ENCODE peak calls at places on chromosomes 12 and 14, in seven cellular contexts. One of them, this sample, is unnamed.

GRCh38 chr12:57037264-57037663 is 12.7 kb downstream of the MYO1A start:
- DNase-seq in stimulated activated CD8-positive, alpha-beta memory T cell treated with anti-CD3 and anti-CD28 coated beads, Interleukin-15, amount 100 ng/mL, for 24 hours: no peak
- DNase-seq in fibroblast of pulmonary artery: no peak
- DNase-seq in CD14-positive monocyte: no peak
- DNase-seq in activated CD4-positive, alpha-beta T cell treated with anti-CD3 and anti-CD28 coated beads, Interleukin-2, amount 50 U/mL, for 4 hours: no peak
- DNase-seq in activated gamma-delta T cell treated with Interleukin-2 at 50 U/mL for 16 hours: no peak
- DNase-seq in Panc1: no peak
- DNase-seq in this sample: no peak

GRCh38 chr12:108611884-108612415 is 14.1 kb upstream of the TMEM119 start:
- DNase-seq in stimulated activated CD8-positive, alpha-beta memory T cell treated with anti-CD3 and anti-CD28 coated beads, Interleukin-15, amount 100 ng/mL, for 24 hours: no peak
- DNase-seq in fibroblast of pulmonary artery: peak; percentile 56
- DNase-seq in CD14-positive monocyte: no peak
- DNase-seq in activated CD4-positive, alpha-beta T cell treated with anti-CD3 and anti-CD28 coated beads, Interleukin-2, amount 50 U/mL, for 4 hours: peak; percentile 52
- DNase-seq in activated gamma-delta T cell treated with Interleukin-2 at 50 U/mL for 16 hours: peak; percentile 56
- DNase-seq in Panc1: no peak
- DNase-seq in this sample: no peak

GRCh38 chr14:24960816-24961215 is 89.1 kb downstream of the STXBP6 start:
- DNase-seq in stimulated activated CD8-positive, alpha-beta memory T cell treated with anti-CD3 and anti-CD28 coated beads, Interleukin-15, amount 100 ng/mL, for 24 hours: no peak
- DNase-seq in fibroblast of pulmonary artery: no peak
- DNase-seq in CD14-positive monocyte: no peak
- DNase-seq in activated CD4-positive, alpha-beta T cell treated with anti-CD3 and anti-CD28 coated beads, Interleukin-2, amount 50 U/mL, for 4 hours: no peak
- DNase-seq in activated gamma-delta T cell treated with Interleukin-2 at 50 U/mL for 16 hours: no peak
- DNase-seq in Panc1: no peak
- DNase-seq in this sample: no peak

GRCh38 chr14:92484132-92484823 is 29.3 kb upstream of the RIN3 start:
- DNase-seq in stimulated activated CD8-positive, alpha-beta memory T cell treated with anti-CD3 and anti-CD28 coated beads, Interleukin-15, amount 100 ng/mL, for 24 hours: no peak
- DNase-seq in fibroblast of pulmonary artery: no peak
- DNase-seq in CD14-positive monocyte: no peak
- DNase-seq in activated CD4-positive, alpha-beta T cell treated with anti-CD3 and anti-CD28 coated beads, Interleukin-2, amount 50 U/mL, for 4 hours: no peak
- DNase-seq in activated gamma-delta T cell treated with Interleukin-2 at 50 U/mL for 16 hours: no peak
- DNase-seq in Panc1: no peak
- DNase-seq in this sample: no peak

GRCh38 chr14:90850487-90850886 is 34.3 kb upstream of the TTC7B start:
- DNase-seq in stimulated activated CD8-positive, alpha-beta memory T cell treated with anti-CD3 and anti-CD28 coated beads, Interleukin-15, amount 100 ng/mL, for 24 hours: no peak
- DNase-seq in fibroblast of pulmonary artery: peak; percentile 71
- DNase-seq in CD14-positive monocyte: no peak
- DNase-seq in activated CD4-positive, alpha-beta T cell treated with anti-CD3 and anti-CD28 coated beads, Interleukin-2, amount 50 U/mL, for 4 hours: no peak
- DNase-seq in activated gamma-delta T cell treated with Interleukin-2 at 50 U/mL for 16 hours: no peak
- DNase-seq in Panc1: peak; percentile 43
- DNase-seq in this sample: no peak

GRCh38 chr12:128726866-128727265 is 96.9 kb downstream of the SLC15A4 start:
- DNase-seq in stimulated activated CD8-positive, alpha-beta memory T cell treated with anti-CD3 and anti-CD28 coated beads, Interleukin-15, amount 100 ng/mL, for 24 hours: no peak
- DNase-seq in fibroblast of pulmonary artery: no peak
- DNase-seq in CD14-positive monocyte: no peak
- DNase-seq in activated CD4-positive, alpha-beta T cell treated with anti-CD3 and anti-CD28 coated beads, Interleukin-2, amount 50 U/mL, for 4 hours: no peak
- DNase-seq in activated gamma-delta T cell treated with Interleukin-2 at 50 U/mL for 16 hours: no peak
- DNase-seq in Panc1: no peak
- DNase-seq in this sample: no peak

GRCh38 chr14:92425101-92425500 is 88.5 kb upstream of the RIN3 start:
- DNase-seq in stimulated activated CD8-positive, alpha-beta memory T cell treated with anti-CD3 and anti-CD28 coated beads, Interleukin-15, amount 100 ng/mL, for 24 hours: no peak
- DNase-seq in fibroblast of pulmonary artery: peak; percentile 60
- DNase-seq in CD14-positive monocyte: no peak
- DNase-seq in activated CD4-positive, alpha-beta T cell treated with anti-CD3 and anti-CD28 coated beads, Interleukin-2, amount 50 U/mL, for 4 hours: no peak
- DNase-seq in activated gamma-delta T cell treated with Interleukin-2 at 50 U/mL for 16 hours: no peak
- DNase-seq in Panc1: no peak
- DNase-seq in this sample: no peak

GRCh38 chr14:61950340-61950739 is 188.1 kb downstream of the SNAPC1 start:
- DNase-seq in stimulated activated CD8-positive, alpha-beta memory T cell treated with anti-CD3 and anti-CD28 coated beads, Interleukin-15, amount 100 ng/mL, for 24 hours: no peak
- DNase-seq in fibroblast of pulmonary artery: no peak
- DNase-seq in CD14-positive monocyte: no peak
- DNase-seq in activated CD4-positive, alpha-beta T cell treated with anti-CD3 and anti-CD28 coated beads, Interleukin-2, amount 50 U/mL, for 4 hours: no peak
- DNase-seq in activated gamma-delta T cell treated with Interleukin-2 at 50 U/mL for 16 hours: no peak
- DNase-seq in Panc1: no peak
- DNase-seq in this sample: no peak

GRCh38 chr12:5177731-5178130 is 134.1 kb downstream of the KCNA5 start:
- DNase-seq in stimulated activated CD8-positive, alpha-beta memory T cell treated with anti-CD3 and anti-CD28 coated beads, Interleukin-15, amount 100 ng/mL, for 24 hours: no peak
- DNase-seq in fibroblast of pulmonary artery: no peak
- DNase-seq in CD14-positive monocyte: no peak
- DNase-seq in activated CD4-positive, alpha-beta T cell treated with anti-CD3 and anti-CD28 coated beads, Interleukin-2, amount 50 U/mL, for 4 hours: no peak
- DNase-seq in activated gamma-delta T cell treated with Interleukin-2 at 50 U/mL for 16 hours: no peak
- DNase-seq in Panc1: no peak
- DNase-seq in this sample: no peak

GRCh38 chr12:2258035-2258434 is 205.2 kb downstream of the CACNA1C start:
- DNase-seq in stimulated activated CD8-positive, alpha-beta memory T cell treated with anti-CD3 and anti-CD28 coated beads, Interleukin-15, amount 100 ng/mL, for 24 hours: no peak
- DNase-seq in fibroblast of pulmonary artery: peak; percentile 73
- DNase-seq in CD14-positive monocyte: no peak
- DNase-seq in activated CD4-positive, alpha-beta T cell treated with anti-CD3 and anti-CD28 coated beads, Interleukin-2, amount 50 U/mL, for 4 hours: no peak
- DNase-seq in activated gamma-delta T cell treated with Interleukin-2 at 50 U/mL for 16 hours: no peak
- DNase-seq in Panc1: no peak
- DNase-seq in this sample: no peak

GRCh38 chr14:91352101-91352500 is 65.5 kb downstream of the CCDC88C start:
- DNase-seq in stimulated activated CD8-positive, alpha-beta memory T cell treated with anti-CD3 and anti-CD28 coated beads, Interleukin-15, amount 100 ng/mL, for 24 hours: no peak
- DNase-seq in fibroblast of pulmonary artery: peak; percentile 8
- DNase-seq in CD14-positive monocyte: no peak
- DNase-seq in activated CD4-positive, alpha-beta T cell treated with anti-CD3 and anti-CD28 coated beads, Interleukin-2, amount 50 U/mL, for 4 hours: no peak
- DNase-seq in activated gamma-delta T cell treated with Interleukin-2 at 50 U/mL for 16 hours: no peak
- DNase-seq in Panc1: no peak
- DNase-seq in this sample: no peak

GRCh38 chr12:106673151-106673550 is 90.3 kb downstream of the RFX4 start:
- DNase-seq in stimulated activated CD8-positive, alpha-beta memory T cell treated with anti-CD3 and anti-CD28 coated beads, Interleukin-15, amount 100 ng/mL, for 24 hours: no peak
- DNase-seq in fibroblast of pulmonary artery: no peak
- DNase-seq in CD14-positive monocyte: no peak
- DNase-seq in activated CD4-positive, alpha-beta T cell treated with anti-CD3 and anti-CD28 coated beads, Interleukin-2, amount 50 U/mL, for 4 hours: no peak
- DNase-seq in activated gamma-delta T cell treated with Interleukin-2 at 50 U/mL for 16 hours: no peak
- DNase-seq in Panc1: no peak
- DNase-seq in this sample: no peak

GRCh38 chr12:11607313-11608081 is 42.0 kb upstream of the ETV6 start:
- DNase-seq in stimulated activated CD8-positive, alpha-beta memory T cell treated with anti-CD3 and anti-CD28 coated beads, Interleukin-15, amount 100 ng/mL, for 24 hours: no peak
- DNase-seq in fibroblast of pulmonary artery: peak; percentile 44
- DNase-seq in CD14-positive monocyte: no peak
- DNase-seq in activated CD4-positive, alpha-beta T cell treated with anti-CD3 and anti-CD28 coated beads, Interleukin-2, amount 50 U/mL, for 4 hours: no peak
- DNase-seq in activated gamma-delta T cell treated with Interleukin-2 at 50 U/mL for 16 hours: no peak
- DNase-seq in Panc1: no peak
- DNase-seq in this sample: no peak

GRCh38 chr12:50505386-50505827 is 622 bp downstream of the DIP2B start:
- DNase-seq in stimulated activated CD8-positive, alpha-beta memory T cell treated with anti-CD3 and anti-CD28 coated beads, Interleukin-15, amount 100 ng/mL, for 24 hours: peak; percentile 6
- DNase-seq in fibroblast of pulmonary artery: no peak
- DNase-seq in CD14-positive monocyte: peak; percentile 47
- DNase-seq in activated CD4-positive, alpha-beta T cell treated with anti-CD3 and anti-CD28 coated beads, Interleukin-2, amount 50 U/mL, for 4 hours: peak; percentile 16
- DNase-seq in activated gamma-delta T cell treated with Interleukin-2 at 50 U/mL for 16 hours: peak; percentile 32
- DNase-seq in Panc1: no peak
- DNase-seq in this sample: no peak

GRCh38 chr12:4270670-4271432 is 2.7 kb upstream of the CCND2 start:
- DNase-seq in stimulated activated CD8-positive, alpha-beta memory T cell treated with anti-CD3 and anti-CD28 coated beads, Interleukin-15, amount 100 ng/mL, for 24 hours: no peak
- DNase-seq in fibroblast of pulmonary artery: peak; percentile 23
- DNase-seq in CD14-positive monocyte: peak; percentile 70
- DNase-seq in activated CD4-positive, alpha-beta T cell treated with anti-CD3 and anti-CD28 coated beads, Interleukin-2, amount 50 U/mL, for 4 hours: peak; percentile 38
- DNase-seq in activated gamma-delta T cell treated with Interleukin-2 at 50 U/mL for 16 hours: peak; percentile 31
- DNase-seq in Panc1: no peak
- DNase-seq in this sample: no peak

GRCh38 chr12:49505672-49506071 is 33.2 kb upstream of the KCNH3 start:
- DNase-seq in stimulated activated CD8-positive, alpha-beta memory T cell treated with anti-CD3 and anti-CD28 coated beads, Interleukin-15, amount 100 ng/mL, for 24 hours: no peak
- DNase-seq in fibroblast of pulmonary artery: peak; percentile 42
- DNase-seq in CD14-positive monocyte: no peak
- DNase-seq in activated CD4-positive, alpha-beta T cell treated with anti-CD3 and anti-CD28 coated beads, Interleukin-2, amount 50 U/mL, for 4 hours: no peak
- DNase-seq in activated gamma-delta T cell treated with Interleukin-2 at 50 U/mL for 16 hours: no peak
- DNase-seq in Panc1: no peak
- DNase-seq in this sample: no peak

GRCh38 chr12:57771271-57771872 is 533 bp downstream of the METTL1 start:
- DNase-seq in stimulated activated CD8-positive, alpha-beta memory T cell treated with anti-CD3 and anti-CD28 coated beads, Interleukin-15, amount 100 ng/mL, for 24 hours: no peak
- DNase-seq in fibroblast of pulmonary artery: peak; percentile 91
- DNase-seq in CD14-positive monocyte: peak; percentile 73
- DNase-seq in activated CD4-positive, alpha-beta T cell treated with anti-CD3 and anti-CD28 coated beads, Interleukin-2, amount 50 U/mL, for 4 hours: peak; percentile 91
- DNase-seq in activated gamma-delta T cell treated with Interleukin-2 at 50 U/mL for 16 hours: peak; percentile 62
- DNase-seq in Panc1: no peak
- DNase-seq in this sample: peak; percentile 88

GRCh38 chr12:105670664-105671063 is 340.2 kb downstream of the C12orf75 start:
- DNase-seq in stimulated activated CD8-positive, alpha-beta memory T cell treated with anti-CD3 and anti-CD28 coated beads, Interleukin-15, amount 100 ng/mL, for 24 hours: no peak
- DNase-seq in fibroblast of pulmonary artery: peak; percentile 17
- DNase-seq in CD14-positive monocyte: no peak
- DNase-seq in activated CD4-positive, alpha-beta T cell treated with anti-CD3 and anti-CD28 coated beads, Interleukin-2, amount 50 U/mL, for 4 hours: no peak
- DNase-seq in activated gamma-delta T cell treated with Interleukin-2 at 50 U/mL for 16 hours: no peak
- DNase-seq in Panc1: no peak
- DNase-seq in this sample: no peak

GRCh38 chr12:118312578-118312977 is 60.1 kb downstream of the TAOK3 start:
- DNase-seq in stimulated activated CD8-positive, alpha-beta memory T cell treated with anti-CD3 and anti-CD28 coated beads, Interleukin-15, amount 100 ng/mL, for 24 hours: no peak
- DNase-seq in fibroblast of pulmonary artery: no peak
- DNase-seq in CD14-positive monocyte: no peak
- DNase-seq in activated CD4-positive, alpha-beta T cell treated with anti-CD3 and anti-CD28 coated beads, Interleukin-2, amount 50 U/mL, for 4 hours: no peak
- DNase-seq in activated gamma-delta T cell treated with Interleukin-2 at 50 U/mL for 16 hours: no peak
- DNase-seq in Panc1: no peak
- DNase-seq in this sample: no peak

GRCh38 chr12:119115296-119115905 is 63.3 kb upstream of the HSPB8 start:
- DNase-seq in stimulated activated CD8-positive, alpha-beta memory T cell treated with anti-CD3 and anti-CD28 coated beads, Interleukin-15, amount 100 ng/mL, for 24 hours: no peak
- DNase-seq in fibroblast of pulmonary artery: peak; percentile 61
- DNase-seq in CD14-positive monocyte: no peak
- DNase-seq in activated CD4-positive, alpha-beta T cell treated with anti-CD3 and anti-CD28 coated beads, Interleukin-2, amount 50 U/mL, for 4 hours: no peak
- DNase-seq in activated gamma-delta T cell treated with Interleukin-2 at 50 U/mL for 16 hours: no peak
- DNase-seq in Panc1: peak; percentile 35
- DNase-seq in this sample: no peak

GRCh38 chr12:7146906-7147305 is 16.7 kb downstream of the CLSTN3 start:
- DNase-seq in stimulated activated CD8-positive, alpha-beta memory T cell treated with anti-CD3 and anti-CD28 coated beads, Interleukin-15, amount 100 ng/mL, for 24 hours: no peak
- DNase-seq in fibroblast of pulmonary artery: no peak
- DNase-seq in CD14-positive monocyte: no peak
- DNase-seq in activated CD4-positive, alpha-beta T cell treated with anti-CD3 and anti-CD28 coated beads, Interleukin-2, amount 50 U/mL, for 4 hours: no peak
- DNase-seq in activated gamma-delta T cell treated with Interleukin-2 at 50 U/mL for 16 hours: no peak
- DNase-seq in Panc1: no peak
- DNase-seq in this sample: no peak

GRCh38 chr14:75886661-75887348 is 95.0 kb downstream of the TGFB3 start:
- DNase-seq in stimulated activated CD8-positive, alpha-beta memory T cell treated with anti-CD3 and anti-CD28 coated beads, Interleukin-15, amount 100 ng/mL, for 24 hours: no peak
- DNase-seq in fibroblast of pulmonary artery: peak; percentile 60
- DNase-seq in CD14-positive monocyte: no peak
- DNase-seq in activated CD4-positive, alpha-beta T cell treated with anti-CD3 and anti-CD28 coated beads, Interleukin-2, amount 50 U/mL, for 4 hours: no peak
- DNase-seq in activated gamma-delta T cell treated with Interleukin-2 at 50 U/mL for 16 hours: no peak
- DNase-seq in Panc1: no peak
- DNase-seq in this sample: no peak

GRCh38 chr12:70321182-70321581 is 44.9 kb upstream of the KCNMB4 start:
- DNase-seq in stimulated activated CD8-positive, alpha-beta memory T cell treated with anti-CD3 and anti-CD28 coated beads, Interleukin-15, amount 100 ng/mL, for 24 hours: no peak
- DNase-seq in fibroblast of pulmonary artery: no peak
- DNase-seq in CD14-positive monocyte: no peak
- DNase-seq in activated CD4-positive, alpha-beta T cell treated with anti-CD3 and anti-CD28 coated beads, Interleukin-2, amount 50 U/mL, for 4 hours: no peak
- DNase-seq in activated gamma-delta T cell treated with Interleukin-2 at 50 U/mL for 16 hours: no peak
- DNase-seq in Panc1: no peak
- DNase-seq in this sample: no peak

GRCh38 chr12:104602426-104602825 is 145.7 kb downstream of the CHST11 start:
- DNase-seq in stimulated activated CD8-positive, alpha-beta memory T cell treated with anti-CD3 and anti-CD28 coated beads, Interleukin-15, amount 100 ng/mL, for 24 hours: no peak
- DNase-seq in fibroblast of pulmonary artery: no peak
- DNase-seq in CD14-positive monocyte: no peak
- DNase-seq in activated CD4-positive, alpha-beta T cell treated with anti-CD3 and anti-CD28 coated beads, Interleukin-2, amount 50 U/mL, for 4 hours: no peak
- DNase-seq in activated gamma-delta T cell treated with Interleukin-2 at 50 U/mL for 16 hours: no peak
- DNase-seq in Panc1: no peak
- DNase-seq in this sample: no peak

GRCh38 chr14:100025111-100025510 is 40.1 kb upstream of the EVL start:
- DNase-seq in stimulated activated CD8-positive, alpha-beta memory T cell treated with anti-CD3 and anti-CD28 coated beads, Interleukin-15, amount 100 ng/mL, for 24 hours: no peak
- DNase-seq in fibroblast of pulmonary artery: peak; percentile 50
- DNase-seq in CD14-positive monocyte: no peak
- DNase-seq in activated CD4-positive, alpha-beta T cell treated with anti-CD3 and anti-CD28 coated beads, Interleukin-2, amount 50 U/mL, for 4 hours: no peak
- DNase-seq in activated gamma-delta T cell treated with Interleukin-2 at 50 U/mL for 16 hours: peak; percentile 20
- DNase-seq in Panc1: no peak
- DNase-seq in this sample: no peak

GRCh38 chr12:49923035-49923644 is 19.4 kb upstream of the FAIM2 start:
- DNase-seq in stimulated activated CD8-positive, alpha-beta memory T cell treated with anti-CD3 and anti-CD28 coated beads, Interleukin-15, amount 100 ng/mL, for 24 hours: no peak
- DNase-seq in fibroblast of pulmonary artery: no peak
- DNase-seq in CD14-positive monocyte: no peak
- DNase-seq in activated CD4-positive, alpha-beta T cell treated with anti-CD3 and anti-CD28 coated beads, Interleukin-2, amount 50 U/mL, for 4 hours: no peak
- DNase-seq in activated gamma-delta T cell treated with Interleukin-2 at 50 U/mL for 16 hours: no peak
- DNase-seq in Panc1: no peak
- DNase-seq in this sample: no peak

GRCh38 chr14:61561657-61562276 is 133.5 kb upstream of the HIF1A start:
- DNase-seq in stimulated activated CD8-positive, alpha-beta memory T cell treated with anti-CD3 and anti-CD28 coated beads, Interleukin-15, amount 100 ng/mL, for 24 hours: no peak
- DNase-seq in fibroblast of pulmonary artery: peak; percentile 100
- DNase-seq in CD14-positive monocyte: no peak
- DNase-seq in activated CD4-positive, alpha-beta T cell treated with anti-CD3 and anti-CD28 coated beads, Interleukin-2, amount 50 U/mL, for 4 hours: no peak
- DNase-seq in activated gamma-delta T cell treated with Interleukin-2 at 50 U/mL for 16 hours: no peak
- DNase-seq in Panc1: no peak
- DNase-seq in this sample: no peak

GRCh38 chr12:131620946-131621681 is 89.8 kb upstream of the SFSWAP start:
- DNase-seq in stimulated activated CD8-positive, alpha-beta memory T cell treated with anti-CD3 and anti-CD28 coated beads, Interleukin-15, amount 100 ng/mL, for 24 hours: no peak
- DNase-seq in fibroblast of pulmonary artery: no peak
- DNase-seq in CD14-positive monocyte: no peak
- DNase-seq in activated CD4-positive, alpha-beta T cell treated with anti-CD3 and anti-CD28 coated beads, Interleukin-2, amount 50 U/mL, for 4 hours: no peak
- DNase-seq in activated gamma-delta T cell treated with Interleukin-2 at 50 U/mL for 16 hours: no peak
- DNase-seq in Panc1: no peak
- DNase-seq in this sample: no peak

GRCh38 chr14:96362071-96362964 is 823 bp downstream of the ATG2B start:
- DNase-seq in stimulated activated CD8-positive, alpha-beta memory T cell treated with anti-CD3 and anti-CD28 coated beads, Interleukin-15, amount 100 ng/mL, for 24 hours: peak; percentile 5
- DNase-seq in fibroblast of pulmonary artery: peak; percentile 54
- DNase-seq in CD14-positive monocyte: no peak
- DNase-seq in activated CD4-positive, alpha-beta T cell treated with anti-CD3 and anti-CD28 coated beads, Interleukin-2, amount 50 U/mL, for 4 hours: peak; percentile 36
- DNase-seq in activated gamma-delta T cell treated with Interleukin-2 at 50 U/mL for 16 hours: peak; percentile 36
- DNase-seq in Panc1: peak; percentile 56
- DNase-seq in this sample: peak; percentile 35

GRCh38 chr12:6569786-6570185 is 1.7 kb upstream of the NOP2 start:
- DNase-seq in stimulated activated CD8-positive, alpha-beta memory T cell treated with anti-CD3 and anti-CD28 coated beads, Interleukin-15, amount 100 ng/mL, for 24 hours: no peak
- DNase-seq in fibroblast of pulmonary artery: no peak
- DNase-seq in CD14-positive monocyte: no peak
- DNase-seq in activated CD4-positive, alpha-beta T cell treated with anti-CD3 and anti-CD28 coated beads, Interleukin-2, amount 50 U/mL, for 4 hours: no peak
- DNase-seq in activated gamma-delta T cell treated with Interleukin-2 at 50 U/mL for 16 hours: no peak
- DNase-seq in Panc1: no peak
- DNase-seq in this sample: no peak

GRCh38 chr12:99522456-99522855 is 125.1 kb upstream of the GARIN6 start:
- DNase-seq in stimulated activated CD8-positive, alpha-beta memory T cell treated with anti-CD3 and anti-CD28 coated beads, Interleukin-15, amount 100 ng/mL, for 24 hours: no peak
- DNase-seq in fibroblast of pulmonary artery: no peak
- DNase-seq in CD14-positive monocyte: no peak
- DNase-seq in activated CD4-positive, alpha-beta T cell treated with anti-CD3 and anti-CD28 coated beads, Interleukin-2, amount 50 U/mL, for 4 hours: no peak
- DNase-seq in activated gamma-delta T cell treated with Interleukin-2 at 50 U/mL for 16 hours: no peak
- DNase-seq in Panc1: no peak
- DNase-seq in this sample: no peak

GRCh38 chr12:16076553-16076952 is 165.4 kb downstream of the DERA start:
- DNase-seq in stimulated activated CD8-positive, alpha-beta memory T cell treated with anti-CD3 and anti-CD28 coated beads, Interleukin-15, amount 100 ng/mL, for 24 hours: no peak
- DNase-seq in fibroblast of pulmonary artery: peak; percentile 29
- DNase-seq in CD14-positive monocyte: no peak
- DNase-seq in activated CD4-positive, alpha-beta T cell treated with anti-CD3 and anti-CD28 coated beads, Interleukin-2, amount 50 U/mL, for 4 hours: no peak
- DNase-seq in activated gamma-delta T cell treated with Interleukin-2 at 50 U/mL for 16 hours: no peak
- DNase-seq in Panc1: peak; percentile 17
- DNase-seq in this sample: no peak

GRCh38 chr14:98198385-98198784 is 1073.6 kb downstream of the BCL11B start:
- DNase-seq in stimulated activated CD8-positive, alpha-beta memory T cell treated with anti-CD3 and anti-CD28 coated beads, Interleukin-15, amount 100 ng/mL, for 24 hours: no peak
- DNase-seq in fibroblast of pulmonary artery: no peak
- DNase-seq in CD14-positive monocyte: no peak
- DNase-seq in activated CD4-positive, alpha-beta T cell treated with anti-CD3 and anti-CD28 coated beads, Interleukin-2, amount 50 U/mL, for 4 hours: no peak
- DNase-seq in activated gamma-delta T cell treated with Interleukin-2 at 50 U/mL for 16 hours: peak; percentile 47
- DNase-seq in Panc1: no peak
- DNase-seq in this sample: no peak

GRCh38 chr12:79223210-79223609 is 358.6 kb downstream of the SYT1 start:
- DNase-seq in stimulated activated CD8-positive, alpha-beta memory T cell treated with anti-CD3 and anti-CD28 coated beads, Interleukin-15, amount 100 ng/mL, for 24 hours: no peak
- DNase-seq in fibroblast of pulmonary artery: no peak
- DNase-seq in CD14-positive monocyte: no peak
- DNase-seq in activated CD4-positive, alpha-beta T cell treated with anti-CD3 and anti-CD28 coated beads, Interleukin-2, amount 50 U/mL, for 4 hours: no peak
- DNase-seq in activated gamma-delta T cell treated with Interleukin-2 at 50 U/mL for 16 hours: no peak
- DNase-seq in Panc1: no peak
- DNase-seq in this sample: no peak

GRCh38 chr14:44565968-44566367 is 58.9 kb upstream of the FSCB start:
- DNase-seq in stimulated activated CD8-positive, alpha-beta memory T cell treated with anti-CD3 and anti-CD28 coated beads, Interleukin-15, amount 100 ng/mL, for 24 hours: no peak
- DNase-seq in fibroblast of pulmonary artery: no peak
- DNase-seq in CD14-positive monocyte: no peak
- DNase-seq in activated CD4-positive, alpha-beta T cell treated with anti-CD3 and anti-CD28 coated beads, Interleukin-2, amount 50 U/mL, for 4 hours: no peak
- DNase-seq in activated gamma-delta T cell treated with Interleukin-2 at 50 U/mL for 16 hours: no peak
- DNase-seq in Panc1: no peak
- DNase-seq in this sample: no peak

GRCh38 chr14:90839889-90840266 is 23.6 kb upstream of the TTC7B start:
- DNase-seq in stimulated activated CD8-positive, alpha-beta memory T cell treated with anti-CD3 and anti-CD28 coated beads, Interleukin-15, amount 100 ng/mL, for 24 hours: no peak
- DNase-seq in fibroblast of pulmonary artery: no peak
- DNase-seq in CD14-positive monocyte: no peak
- DNase-seq in activated CD4-positive, alpha-beta T cell treated with anti-CD3 and anti-CD28 coated beads, Interleukin-2, amount 50 U/mL, for 4 hours: no peak
- DNase-seq in activated gamma-delta T cell treated with Interleukin-2 at 50 U/mL for 16 hours: no peak
- DNase-seq in Panc1: no peak
- DNase-seq in this sample: no peak

GRCh38 chr12:131724534-131724933 is 13.6 kb downstream of the SFSWAP start:
- DNase-seq in stimulated activated CD8-positive, alpha-beta memory T cell treated with anti-CD3 and anti-CD28 coated beads, Interleukin-15, amount 100 ng/mL, for 24 hours: no peak
- DNase-seq in fibroblast of pulmonary artery: no peak
- DNase-seq in CD14-positive monocyte: no peak
- DNase-seq in activated CD4-positive, alpha-beta T cell treated with anti-CD3 and anti-CD28 coated beads, Interleukin-2, amount 50 U/mL, for 4 hours: no peak
- DNase-seq in activated gamma-delta T cell treated with Interleukin-2 at 50 U/mL for 16 hours: no peak
- DNase-seq in Panc1: no peak
- DNase-seq in this sample: no peak

GRCh38 chr12:94561943-94562411 is 88.4 kb downstream of the TMCC3 start:
- DNase-seq in stimulated activated CD8-positive, alpha-beta memory T cell treated with anti-CD3 and anti-CD28 coated beads, Interleukin-15, amount 100 ng/mL, for 24 hours: no peak
- DNase-seq in fibroblast of pulmonary artery: no peak
- DNase-seq in CD14-positive monocyte: no peak
- DNase-seq in activated CD4-positive, alpha-beta T cell treated with anti-CD3 and anti-CD28 coated beads, Interleukin-2, amount 50 U/mL, for 4 hours: no peak
- DNase-seq in activated gamma-delta T cell treated with Interleukin-2 at 50 U/mL for 16 hours: no peak
- DNase-seq in Panc1: no peak
- DNase-seq in this sample: no peak

This sample was measured in NCI-H526 treated with DMSO at 0.1 percent for 48 hours.